ENCODE peak calls at places on chromosomes 2 and 18, in six cellular contexts. H is stimulated activated CD4-positive, alpha-beta T cell treated with anti-CD3 and anti-CD28 coated beads, Interleukin-2, amount 100 ng/mL, for 48 hours; B is neural crest cell; C is fibroblast of mammary gland; Y is IMR-90; N is heart left ventricle. E is an unnamed sample.

GRCh38 chr2:151200844-151201243 is 60.8 kb downstream of the RBM43 start:
- DNase-seq in C (no peak), Y (no peak), N (no peak), B (no peak), H (no peak), E (no peak)

GRCh38 chr2:26985807-26986206 is 15.4 kb downstream of the MAPRE3 start:
- DNase-seq in N (no peak), Y (no peak), B (no peak), H (no peak), C (no peak), E (no peak)

GRCh38 chr18:26056291-26056690 is 34.1 kb downstream of the SS18 start:
- DNase-seq in N (no peak), C (peak), H (no peak), Y (peak), B (no peak), E (no peak)

GRCh38 chr2:2586068-2586776 is 255.1 kb upstream of the MYT1L start:
- DNase-seq in C (no peak), N (no peak), B (no peak), Y (no peak), H (no peak), E (no peak)

GRCh38 chr2:29443086-29443485 is 327.9 kb downstream of the CLIP4 start:
- DNase-seq in B (no peak), N (no peak), C (no peak), H (no peak), Y (no peak), E (no peak)

GRCh38 chr2:20349457-20350034 is 1.1 kb downstream of the PUM2 start:
- DNase-seq in N (no peak), B (no peak), Y (peak), H (no peak), C (peak), E (peak)

GRCh38 chr2:44120428-44120827 is 48.2 kb upstream of the PPM1B start:
- DNase-seq in H (no peak), Y (peak), B (no peak), N (no peak), C (peak), E (peak)

GRCh38 chr2:231423176-231423575 is 27.7 kb downstream of the B3GNT7 start:
- DNase-seq in Y (no peak), C (no peak), N (no peak), B (no peak), H (no peak), E (no peak)

GRCh38 chr2:37415128-37415817 is 70.8 kb downstream of the QPCT start:
- DNase-seq in N (no peak), C (peak), H (no peak), Y (peak), B (no peak), E (no peak)

GRCh38 chr2:129784486-129784885 is 195.0 kb upstream of the RAB6C start:
- DNase-seq in Y (no peak), N (no peak), C (no peak), B (no peak), H (no peak), E (no peak)

GRCh38 chr18:13543144-13543543 is 183.2 kb downstream of the FAM210A start:
- DNase-seq in N (no peak), C (no peak), Y (no peak), H (no peak), B (no peak), E (no peak)

GRCh38 chr2:172284209-172284608 is 143.2 kb upstream of the ITGA6 start:
- DNase-seq in H (no peak), N (no peak), C (no peak), B (no peak), Y (no peak), E (no peak)